ENCODE peak calls at places on chromosomes 16 and 17, in seven cellular contexts. One of them, this sample, is unnamed.

GRCh38 chr17:39716879-39717536 is 13.3 kb downstream of the MIEN1 start:
- DNase-seq in fibroblast of lung: no peak
- DNase-seq in CD4-positive, alpha-beta memory T cell: no peak
- DNase-seq in IMR-90: no peak
- DNase-seq in H7: no peak
- DNase-seq in AG04450: no peak
- DNase-seq in breast epithelium: no peak
- DNase-seq in this sample: no peak

GRCh38 chr16:65119905-65120341 is 1.9 kb downstream of the CDH11 start:
- DNase-seq in AG04450: no peak
- DNase-seq in IMR-90: peak
- DNase-seq in fibroblast of lung: peak
- DNase-seq in H7: no peak
- DNase-seq in breast epithelium: no peak
- DNase-seq in CD4-positive, alpha-beta memory T cell: no peak
- DNase-seq in this sample: no peak

GRCh38 chr17:65627892-65628622 is 66.6 kb upstream of the AXIN2 start:
- DNase-seq in breast epithelium: peak
- DNase-seq in fibroblast of lung: peak
- DNase-seq in CD4-positive, alpha-beta memory T cell: no peak
- DNase-seq in AG04450: peak
- DNase-seq in IMR-90: peak
- DNase-seq in H7: no peak
- DNase-seq in this sample: no peak

GRCh38 chr16:85551319-85551978 is 61.7 kb upstream of the GSE1 start:
- DNase-seq in fibroblast of lung: no peak
- DNase-seq in CD4-positive, alpha-beta memory T cell: no peak
- DNase-seq in IMR-90: no peak
- DNase-seq in H7: no peak
- DNase-seq in AG04450: no peak
- DNase-seq in breast epithelium: no peak
- DNase-seq in this sample: no peak

GRCh38 chr16:2033057-2033911 is 6.6 kb downstream of the NHERF2 start:
- DNase-seq in IMR-90: peak
- DNase-seq in H7: peak
- DNase-seq in CD4-positive, alpha-beta memory T cell: no peak
- DNase-seq in fibroblast of lung: peak
- DNase-seq in AG04450: no peak
- DNase-seq in breast epithelium: no peak
- DNase-seq in this sample: no peak

GRCh38 chr16:30659507-30660423 is 1.5 kb downstream of the FBRS start:
- DNase-seq in H7: peak
- DNase-seq in fibroblast of lung: peak
- DNase-seq in IMR-90: no peak
- DNase-seq in breast epithelium: no peak
- DNase-seq in CD4-positive, alpha-beta memory T cell: peak
- DNase-seq in AG04450: no peak
- DNase-seq in this sample: peak

GRCh38 chr17:3722716-3723115 is 987 bp upstream of the HASPIN start:
- DNase-seq in H7: no peak
- DNase-seq in IMR-90: peak
- DNase-seq in fibroblast of lung: peak
- DNase-seq in breast epithelium: no peak
- DNase-seq in CD4-positive, alpha-beta memory T cell: no peak
- DNase-seq in AG04450: no peak
- DNase-seq in this sample: no peak

GRCh38 chr17:75878174-75878998 is at the start of gene TRIM47:
- DNase-seq in AG04450: no peak
- DNase-seq in fibroblast of lung: peak
- DNase-seq in H7: peak
- DNase-seq in CD4-positive, alpha-beta memory T cell: no peak
- DNase-seq in breast epithelium: no peak
- DNase-seq in IMR-90: peak
- DNase-seq in this sample: no peak

GRCh38 chr16:81545470-81546175 is 101.0 kb downstream of the CMIP start:
- DNase-seq in H7: peak
- DNase-seq in CD4-positive, alpha-beta memory T cell: no peak
- DNase-seq in IMR-90: no peak
- DNase-seq in fibroblast of lung: no peak
- DNase-seq in breast epithelium: no peak
- DNase-seq in AG04450: no peak
- DNase-seq in this sample: no peak

GRCh38 chr17:74356640-74357465 is 4.8 kb downstream of the BTBD17 start:
- DNase-seq in AG04450: no peak
- DNase-seq in IMR-90: no peak
- DNase-seq in CD4-positive, alpha-beta memory T cell: no peak
- DNase-seq in fibroblast of lung: no peak
- DNase-seq in H7: peak
- DNase-seq in breast epithelium: no peak
- DNase-seq in this sample: no peak

GRCh38 chr17:17303847-17304490 is 796 bp downstream of the NT5M start:
- DNase-seq in CD4-positive, alpha-beta memory T cell: no peak
- DNase-seq in fibroblast of lung: no peak
- DNase-seq in AG04450: no peak
- DNase-seq in H7: peak
- DNase-seq in breast epithelium: no peak
- DNase-seq in IMR-90: no peak
- DNase-seq in this sample: no peak

GRCh38 chr17:22512506-22512905 is 820.2 kb downstream of the KCNJ18 start:
- DNase-seq in CD4-positive, alpha-beta memory T cell: no peak
- DNase-seq in fibroblast of lung: no peak
- DNase-seq in breast epithelium: no peak
- DNase-seq in H7: no peak
- DNase-seq in IMR-90: no peak
- DNase-seq in AG04450: no peak
- DNase-seq in this sample: no peak

GRCh38 chr17:44795928-44796327 is 34.2 kb downstream of the GJC1 start:
- DNase-seq in fibroblast of lung: no peak
- DNase-seq in H7: no peak
- DNase-seq in AG04450: no peak
- DNase-seq in IMR-90: no peak
- DNase-seq in breast epithelium: no peak
- DNase-seq in CD4-positive, alpha-beta memory T cell: no peak
- DNase-seq in this sample: no peak

GRCh38 chr16:72530434-72530833 is 358.5 kb upstream of the PMFBP1 start:
- DNase-seq in fibroblast of lung: peak
- DNase-seq in CD4-positive, alpha-beta memory T cell: no peak
- DNase-seq in IMR-90: peak
- DNase-seq in AG04450: no peak
- DNase-seq in H7: no peak
- DNase-seq in breast epithelium: no peak
- DNase-seq in this sample: no peak

GRCh38 chr16:4369006-4369766 is 2.5 kb upstream of the VASN start:
- DNase-seq in breast epithelium: peak
- DNase-seq in AG04450: no peak
- DNase-seq in CD4-positive, alpha-beta memory T cell: no peak
- DNase-seq in IMR-90: peak
- DNase-seq in H7: no peak
- DNase-seq in fibroblast of lung: no peak
- DNase-seq in this sample: no peak

GRCh38 chr16:24337013-24337412 is 80.9 kb downstream of the CACNG3 start:
- DNase-seq in CD4-positive, alpha-beta memory T cell: no peak
- DNase-seq in breast epithelium: no peak
- DNase-seq in IMR-90: no peak
- DNase-seq in fibroblast of lung: no peak
- DNase-seq in H7: no peak
- DNase-seq in AG04450: no peak
- DNase-seq in this sample: no peak

DNA sequence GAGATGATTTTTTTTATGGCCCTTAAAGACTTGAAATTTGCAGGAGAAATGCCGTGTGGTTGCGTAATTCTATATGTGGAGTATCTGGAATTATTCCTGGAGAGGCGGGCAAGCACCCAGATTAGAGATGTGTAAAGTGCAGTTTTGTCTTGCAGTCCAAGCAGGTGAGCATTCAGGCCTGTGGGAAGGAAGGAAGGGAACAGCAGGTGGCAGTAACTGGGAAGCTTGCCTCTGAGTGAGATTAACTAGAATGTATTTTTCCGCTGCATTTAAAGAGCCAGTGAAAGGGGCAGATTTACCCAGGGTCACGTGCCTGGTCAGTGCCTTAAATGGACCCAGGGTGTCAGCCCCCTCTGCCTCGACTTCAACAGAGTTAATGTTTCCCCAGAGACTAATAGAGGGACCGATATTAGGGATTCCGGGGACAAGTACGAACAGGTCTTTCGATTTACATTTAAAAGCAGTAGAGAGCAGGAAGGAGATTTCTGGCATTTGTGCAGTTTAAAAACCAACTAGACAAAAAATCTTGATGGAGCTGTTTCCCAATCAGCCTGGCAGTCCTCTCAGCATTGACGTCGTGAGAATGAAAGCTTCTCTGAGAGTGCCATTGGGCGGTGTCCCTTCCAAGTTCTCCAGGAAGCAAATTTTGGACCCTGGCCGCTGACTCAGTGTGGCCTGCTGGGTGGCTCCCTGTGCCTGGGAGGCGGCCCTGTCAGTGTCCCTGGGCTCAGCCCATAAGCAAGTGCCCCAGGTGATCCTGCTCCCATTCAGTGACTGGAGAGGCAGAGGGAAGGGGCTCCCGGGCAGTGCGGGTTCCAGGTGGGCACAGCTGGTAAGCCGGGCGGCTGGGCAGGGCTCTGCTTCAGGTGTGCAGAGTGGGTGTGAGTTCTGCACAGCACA is 38.2 kb downstream of the KSR1 start:
- DNase-seq in CD4-positive, alpha-beta memory T cell: no peak
- DNase-seq in H7: peak
- DNase-seq in AG04450: no peak
- DNase-seq in fibroblast of lung: peak
- DNase-seq in breast epithelium: peak
- DNase-seq in IMR-90: peak
- DNase-seq in this sample: no peak
- H3K4me3 ChIP-seq in CD4-positive, alpha-beta memory T cell: no peak
- H3K4me3 ChIP-seq in H7: no peak
- H3K4me3 ChIP-seq in AG04450: no peak
- H3K4me3 ChIP-seq in fibroblast of lung: no peak
- H3K4me3 ChIP-seq in breast epithelium: no peak
- H3K4me3 ChIP-seq in IMR-90: no peak
- H3K4me3 ChIP-seq in this sample: no peak

DNA sequence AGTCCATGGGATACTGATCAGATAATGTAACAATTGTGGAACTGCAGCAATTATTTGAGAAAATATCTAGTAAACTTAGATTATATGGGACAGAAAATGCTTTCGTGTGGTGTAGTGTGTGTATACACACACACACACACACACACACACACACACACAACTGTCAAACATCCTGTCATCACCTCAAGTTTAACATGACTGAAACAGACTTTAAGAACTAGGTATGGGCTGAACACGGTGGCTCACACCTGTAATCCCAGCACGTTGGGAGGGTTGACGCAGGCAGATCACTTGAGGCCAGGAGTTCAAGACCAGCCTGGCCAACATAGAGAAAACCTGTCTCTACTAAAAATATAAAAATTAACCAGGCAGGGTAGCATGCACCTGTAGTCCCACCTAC is 549 bp upstream of the EVI2A start:
- DNase-seq in CD4-positive, alpha-beta memory T cell: peak
- DNase-seq in AG04450: no peak
- DNase-seq in H7: no peak
- DNase-seq in breast epithelium: no peak
- DNase-seq in fibroblast of lung: no peak
- DNase-seq in IMR-90: no peak
- DNase-seq in this sample: no peak
- H3K4me3 ChIP-seq in CD4-positive, alpha-beta memory T cell: no peak
- H3K4me3 ChIP-seq in AG04450: no peak
- H3K4me3 ChIP-seq in H7: no peak
- H3K4me3 ChIP-seq in breast epithelium: no peak
- H3K4me3 ChIP-seq in fibroblast of lung: no peak
- H3K4me3 ChIP-seq in IMR-90: no peak
- H3K4me3 ChIP-seq in this sample: no peak

GRCh38 chr16:84324439-84325262 is 30.0 kb downstream of the WFDC1 start:
- DNase-seq in IMR-90: peak
- DNase-seq in fibroblast of lung: no peak
- DNase-seq in AG04450: no peak
- DNase-seq in CD4-positive, alpha-beta memory T cell: no peak
- DNase-seq in H7: no peak
- DNase-seq in breast epithelium: no peak
- DNase-seq in this sample: no peak

GRCh38 chr16:84327926-84328505 is 33.3 kb downstream of the WFDC1 start:
- DNase-seq in CD4-positive, alpha-beta memory T cell: no peak
- DNase-seq in H7: peak
- DNase-seq in breast epithelium: no peak
- DNase-seq in AG04450: no peak
- DNase-seq in IMR-90: no peak
- DNase-seq in fibroblast of lung: no peak
- DNase-seq in this sample: no peak

GRCh38 chr16:84323626-84324025 is 28.9 kb downstream of the WFDC1 start:
- DNase-seq in IMR-90: no peak
- DNase-seq in H7: no peak
- DNase-seq in CD4-positive, alpha-beta memory T cell: no peak
- DNase-seq in AG04450: no peak
- DNase-seq in breast epithelium: no peak
- DNase-seq in fibroblast of lung: no peak
- DNase-seq in this sample: no peak

GRCh38 chr16:84329016-84329415 is 34.3 kb downstream of the WFDC1 start:
- DNase-seq in CD4-positive, alpha-beta memory T cell: no peak
- DNase-seq in breast epithelium: no peak
- DNase-seq in H7: no peak
- DNase-seq in fibroblast of lung: no peak
- DNase-seq in AG04450: no peak
- DNase-seq in IMR-90: no peak
- DNase-seq in this sample: no peak

DNA sequence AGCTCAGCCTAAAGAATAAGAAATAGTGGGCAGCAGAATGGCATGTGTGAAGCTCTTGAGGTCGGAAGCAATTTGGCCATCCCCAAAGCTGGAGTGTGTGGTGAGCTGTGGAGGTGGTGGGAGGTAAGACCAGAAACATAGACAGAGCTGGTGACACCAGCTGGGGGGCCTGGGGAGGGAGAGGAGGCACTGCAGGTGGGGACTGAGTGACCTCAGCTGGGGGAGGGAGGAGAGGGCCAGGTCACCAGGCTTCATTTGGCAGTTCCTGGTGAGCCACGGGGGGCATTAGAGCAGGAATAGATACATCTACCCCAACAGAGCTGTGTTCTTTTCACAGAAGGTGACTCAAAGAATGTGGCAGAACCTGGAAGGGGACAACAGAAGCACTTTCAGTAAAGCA is 31.9 kb downstream of the WFDC1 start:
- DNase-seq in fibroblast of lung: no peak
- DNase-seq in breast epithelium: no peak
- DNase-seq in CD4-positive, alpha-beta memory T cell: no peak
- DNase-seq in H7: peak
- DNase-seq in AG04450: no peak
- DNase-seq in IMR-90: no peak
- DNase-seq in this sample: no peak
- H3K4me3 ChIP-seq in fibroblast of lung: no peak
- H3K4me3 ChIP-seq in breast epithelium: no peak
- H3K4me3 ChIP-seq in CD4-positive, alpha-beta memory T cell: no peak
- H3K4me3 ChIP-seq in H7: no peak
- H3K4me3 ChIP-seq in AG04450: no peak
- H3K4me3 ChIP-seq in IMR-90: no peak
- H3K4me3 ChIP-seq in this sample: no peak

DNA sequence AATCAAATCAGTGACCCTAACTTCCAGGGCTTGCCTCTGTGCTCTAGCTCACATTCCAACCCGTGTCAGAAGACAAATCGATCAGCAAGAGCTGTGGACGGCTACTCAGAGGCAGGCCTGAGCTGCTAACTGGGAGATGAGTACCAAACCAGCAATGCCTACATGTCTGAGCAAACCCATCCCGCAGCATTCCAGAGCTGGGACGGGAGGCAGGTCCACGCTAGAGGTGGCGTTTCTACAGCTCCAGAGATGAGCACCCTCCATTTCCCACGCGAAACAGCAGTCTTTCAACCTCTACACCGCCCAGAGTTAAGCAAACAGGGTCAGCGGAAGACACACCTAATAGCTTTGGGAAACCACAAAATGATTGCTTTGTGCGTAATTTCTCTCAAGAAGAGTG is 6.5 kb downstream of the NXN start:
- DNase-seq in fibroblast of lung: no peak
- DNase-seq in CD4-positive, alpha-beta memory T cell: no peak
- DNase-seq in IMR-90: no peak
- DNase-seq in breast epithelium: no peak
- DNase-seq in H7: peak
- DNase-seq in AG04450: no peak
- DNase-seq in this sample: no peak
- H3K4me3 ChIP-seq in fibroblast of lung: no peak
- H3K4me3 ChIP-seq in CD4-positive, alpha-beta memory T cell: no peak
- H3K4me3 ChIP-seq in IMR-90: no peak
- H3K4me3 ChIP-seq in breast epithelium: no peak
- H3K4me3 ChIP-seq in H7: no peak
- H3K4me3 ChIP-seq in AG04450: no peak
- H3K4me3 ChIP-seq in this sample: no peak